ENCODE peak calls at places on chromosomes 12 and 14, in four cellular contexts. L is NCI-H1092 treated with DMSO at 0.1 percent for 48 hours; W is CD4-positive, CD25-positive, alpha-beta regulatory T cell; N is T-helper 1 cell. P is an unnamed sample.

GRCh38 chr12:6570264-6570887 is 2.3 kb upstream of the NOP2 start:
- DNase-seq in W (peak), N (peak), L (peak), P (peak)

GRCh38 chr12:93571360-93571853 is 1.1 kb upstream of the SOCS2 start:
- DNase-seq in W (peak), N (peak), L (peak), P (peak)

GRCh38 chr14:63563370-63564026 is 20.3 kb upstream of the PPP2R5E start:
- DNase-seq in N (no peak), L (no peak), W (no peak), P (peak)

GRCh38 chr12:52693261-52693660 is 10.1 kb downstream of the KRT77 start:
- DNase-seq in W (no peak), L (no peak), N (no peak), P (no peak)

GRCh38 chr14:69358233-69358963 is 39.7 kb downstream of the ERH start:
- DNase-seq in N (no peak), L (no peak), W (no peak), P (no peak)

GRCh38 chr12:124554429-124555029 is 12.9 kb downstream of the NCOR2 start:
- DNase-seq in L (no peak), W (no peak), N (no peak), P (no peak)

GRCh38 chr12:51953925-51954324 is 2.4 kb downstream of the ACVR1B start:
- DNase-seq in W (no peak), L (no peak), N (no peak), P (no peak)

GRCh38 chr14:54189358-54190354 is 207.2 kb upstream of the CDKN3 start:
- DNase-seq in N (no peak), W (no peak), L (no peak), P (peak)

GRCh38 chr14:68659021-68659931 is 133.6 kb downstream of the ZFP36L1 start:
- DNase-seq in N (no peak), W (no peak), L (no peak), P (no peak)

P was measured in PC-3.